ENCODE peak calls at places on chromosome 13, in seven cellular contexts. K, J, H, F, Q, N and C are unnamed samples.

GRCh38 chr13:113225515-113225914 is 16.1 kb downstream of the CUL4A start:
- DNase-seq in K (no peak), F (no peak), H (no peak), Q (no peak), J (no peak), N (no peak), C (no peak)

GRCh38 chr13:20441879-20442278 is 83.8 kb downstream of the CRYL1 start:
- DNase-seq in N (no peak), F (no peak), H (no peak), Q (no peak), K (no peak), J (no peak), C (no peak)

GRCh38 chr13:58134012-58134411 is 502.5 kb downstream of the PCDH17 start:
- DNase-seq in N (no peak), Q (no peak), H (no peak), J (no peak), K (no peak), F (no peak), C (no peak)

GRCh38 chr13:114112231-114112825 is 20.1 kb downstream of the RASA3 start:
- DNase-seq in N (no peak), K (no peak), F (no peak), J (no peak), H (no peak), Q (no peak), C (no peak)

GRCh38 chr13:97324115-97324514 is 102.0 kb downstream of the MBNL2 start:
- DNase-seq in F (no peak), J (no peak), N (no peak), Q (no peak), K (no peak), H (no peak), C (no peak)

GRCh38 chr13:92830821-92831220 is 395.8 kb upstream of the GPC6 start:
- DNase-seq in F (no peak), Q (no peak), H (no peak), K (no peak), J (no peak), N (no peak), C (no peak)

GRCh38 chr13:110209950-110210603 is 96.9 kb downstream of the COL4A1 start:
- DNase-seq in K (peak; percentile 5), N (no peak), J (no peak), Q (no peak), F (no peak), H (no peak), C (no peak)

GRCh38 chr13:94311893-94312292 is 167.6 kb downstream of the DCT start:
- DNase-seq in J (no peak), N (no peak), K (no peak), H (no peak), F (no peak), Q (no peak), C (no peak)

GRCh38 chr13:110391273-110391672 is 84.2 kb downstream of the COL4A2 start:
- DNase-seq in F (no peak), Q (no peak), K (no peak), N (no peak), J (no peak), H (no peak), C (no peak)

GRCh38 chr13:98353750-98354149 is 176.7 kb upstream of the RNF113B start:
- DNase-seq in K (no peak), F (no peak), H (no peak), Q (no peak), J (no peak), N (no peak), C (no peak)

GRCh38 chr13:110520431-110521295 is 40.9 kb downstream of the RAB20 start:
- DNase-seq in J (peak; percentile 87), K (peak; percentile 59), H (no peak), N (no peak), Q (no peak), F (no peak), C (no peak)

GRCh38 chr13:110150384-110151091 is 156.4 kb downstream of the COL4A1 start:
- DNase-seq in N (no peak), H (no peak), Q (no peak), K (no peak), F (no peak), J (no peak), C (no peak)

GRCh38 chr13:60788156-60788829 is 391.3 kb downstream of the TDRD3 start:
- DNase-seq in N (no peak), H (no peak), K (no peak), Q (no peak), J (no peak), F (no peak), C (no peak)

GRCh38 chr13:112177889-112178288 is 110.9 kb downstream of the SOX1 start:
- DNase-seq in K (no peak), N (no peak), Q (no peak), H (no peak), J (no peak), F (no peak), C (no peak)

GRCh38 chr13:101639711-101640110 is 187.2 kb downstream of the ITGBL1 start:
- DNase-seq in H (no peak), K (no peak), N (no peak), F (no peak), J (no peak), Q (no peak), C (no peak)

GRCh38 chr13:114130708-114131580 is 1.5 kb downstream of the RASA3 start:
- DNase-seq in F (no peak), J (peak; percentile 62), N (peak; percentile 56), K (peak; percentile 13), H (peak; percentile 83), Q (peak; percentile 60), C (peak; percentile 71)

GRCh38 chr13:40207110-40207478 is 459.3 kb downstream of the FOXO1 start:
- DNase-seq in J (no peak), Q (no peak), N (no peak), F (no peak), K (no peak), H (no peak), C (no peak)

GRCh38 chr13:101785858-101786257 is 333.4 kb downstream of the ITGBL1 start:
- DNase-seq in J (peak; percentile 6), F (no peak), N (no peak), Q (no peak), K (no peak), H (no peak), C (peak; percentile 21)

GRCh38 chr13:26914624-26915023 is 154.0 kb upstream of the GPR12 start:
- DNase-seq in H (no peak), N (no peak), Q (no peak), J (no peak), K (no peak), F (no peak), C (no peak)

GRCh38 chr13:22287343-22287922 is 616.6 kb downstream of the FGF9 start:
- DNase-seq in H (no peak), K (no peak), F (no peak), N (no peak), J (no peak), Q (no peak), C (no peak)

GRCh38 chr13:101399365-101399764 is 16.9 kb downstream of the NALCN start:
- DNase-seq in N (no peak), J (no peak), F (no peak), H (no peak), Q (no peak), K (no peak), C (no peak)

GRCh38 chr13:71115301-71115700 is 751.7 kb downstream of the DACH1 start:
- DNase-seq in J (no peak), N (no peak), K (no peak), H (no peak), F (no peak), Q (no peak), C (no peak)

GRCh38 chr13:109575821-109576220 is 210.6 kb downstream of the IRS2 start:
- DNase-seq in N (no peak), Q (no peak), H (no peak), F (no peak), K (peak; percentile 21), J (no peak), C (no peak)